ENCODE peak calls at places on chromosomes 13 and 19, in eight cellular contexts. L is fibroblast of pulmonary artery; P is AG09319; R is PC-3; H is cardiac muscle cell; A is nephron progenitor cell; C is CD4-positive, alpha-beta T cell; S is lower lobe of right lung. Y is an unnamed sample.

GRCh38 chr13:58343081-58343480 is 711.5 kb downstream of the PCDH17 start:
- DNase-seq in P (no peak), A (no peak), R (no peak), H (no peak), S (no peak), C (no peak), L (peak; percentile 14), Y (no peak)

GRCh38 chr13:32746474-32746873 is 160.2 kb downstream of the PDS5B start:
- DNase-seq in C (no peak), R (no peak), A (no peak), H (no peak), P (no peak), L (no peak), S (no peak), Y (no peak)

GRCh38 chr19:19094513-19094912 is 30.7 kb downstream of the SLC25A42 start:
- DNase-seq in C (no peak), L (no peak), S (no peak), H (no peak), P (no peak), A (no peak), R (no peak), Y (no peak)

GRCh38 chr13:100694722-100695644 is 20.4 kb upstream of the TMTC4 start:
- DNase-seq in C (no peak), P (no peak), S (no peak), A (peak; percentile 48), L (peak; percentile 93), R (peak; percentile 58), H (peak; percentile 97), Y (no peak)

GRCh38 chr13:94033830-94034642 is 445.4 kb downstream of the DCT start:
- DNase-seq in H (no peak), C (no peak), L (no peak), S (no peak), P (no peak), A (no peak), R (peak; percentile 13), Y (no peak)

GRCh38 chr19:51704601-51705000 is 11.5 kb downstream of the SPACA6 start:
- DNase-seq in H (no peak), C (no peak), P (no peak), L (no peak), S (no peak), A (no peak), R (no peak), Y (no peak)

GRCh38 chr13:94548382-94549240 is 47.3 kb downstream of the TGDS start:
- DNase-seq in L (peak; percentile 39), R (peak; percentile 46), A (no peak), P (no peak), S (peak; percentile 71), H (peak; percentile 52), C (peak; percentile 35), Y (peak; percentile 19)

GRCh38 chr13:50646070-50646469 is 197.4 kb downstream of the DLEU7 start:
- DNase-seq in P (peak; percentile 12), L (no peak), H (no peak), A (no peak), C (no peak), R (no peak), S (no peak), Y (no peak)

GRCh38 chr13:45521292-45521691 is 56.6 kb downstream of the COG3 start:
- DNase-seq in H (peak; percentile 10), P (no peak), S (no peak), A (no peak), C (no peak), L (peak; percentile 35), R (peak; percentile 79), Y (no peak)

GRCh38 chr19:38781058-38781457 is 7.7 kb upstream of the LGALS7 start:
- DNase-seq in P (no peak), L (no peak), R (no peak), A (no peak), S (no peak), H (peak; percentile 12), C (no peak), Y (no peak)

GRCh38 chr13:26664942-26665341 is 95.6 kb downstream of the GPR12 start:
- DNase-seq in L (no peak), H (no peak), A (no peak), C (no peak), S (no peak), R (no peak), P (no peak), Y (no peak)

GRCh38 chr13:59384154-59384553 is 779.6 kb downstream of the DIAPH3 start:
- DNase-seq in A (no peak), S (no peak), P (no peak), L (no peak), C (no peak), R (no peak), H (no peak), Y (no peak)

GRCh38 chr13:67977081-67977480 is 746.9 kb upstream of the PCDH9 start:
- DNase-seq in H (no peak), L (no peak), R (no peak), C (no peak), S (no peak), P (no peak), A (no peak), Y (no peak)

GRCh38 chr13:110897521-110897920 is 17.3 kb downstream of the ANKRD10 start:
- DNase-seq in L (no peak), H (no peak), A (no peak), C (no peak), P (no peak), S (no peak), R (no peak), Y (no peak)

DNA sequence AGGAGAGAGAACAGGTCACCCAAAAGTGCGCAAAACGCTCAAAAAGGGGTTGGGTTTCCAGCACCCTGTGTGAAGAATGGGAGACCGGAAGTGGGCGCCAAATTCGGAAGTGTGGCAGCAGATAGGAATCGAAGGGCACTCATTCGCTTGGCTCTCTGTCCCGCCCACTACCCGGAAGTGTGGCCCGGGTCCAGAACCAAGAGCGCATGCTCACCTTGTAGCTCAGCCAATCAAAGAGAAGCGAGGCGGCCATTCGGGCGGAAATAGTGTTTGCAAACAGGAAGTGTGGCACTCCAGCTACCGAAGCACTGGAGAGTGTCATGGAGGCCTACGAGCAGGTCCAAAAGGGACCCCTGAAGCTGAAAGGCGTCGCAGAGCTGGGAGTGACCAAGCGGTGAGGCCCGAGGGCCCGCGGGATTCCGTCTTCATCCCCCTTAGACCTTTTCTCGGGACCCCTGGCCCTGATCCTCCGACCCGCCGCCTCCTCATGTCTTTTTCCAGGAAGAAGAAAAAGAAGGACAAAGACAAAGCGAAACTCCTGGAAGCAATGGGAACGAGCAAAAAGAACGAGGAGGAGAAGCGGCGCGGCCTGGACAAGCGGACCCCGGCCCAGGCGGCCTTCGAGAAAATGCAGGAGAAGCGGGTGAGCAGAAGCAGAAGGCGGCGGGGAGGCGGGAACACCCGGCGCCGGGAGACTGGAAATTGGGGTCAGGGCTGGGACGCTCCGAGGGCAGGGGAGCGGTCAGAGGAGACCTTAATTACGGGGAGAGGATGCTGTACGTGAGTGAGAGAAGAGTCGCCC is at the start of gene FAM32A:
- DNase-seq in C (peak; percentile 99), H (peak; percentile 99), L (peak; percentile 99), S (peak; percentile 98), P (peak; percentile 98), A (peak; percentile 95), R (peak; percentile 99), Y (peak; percentile 98)
- TF ChIP-seq CTCF in C (no peak), H (no peak), L (no peak), S (peak; percentile 36), P (peak; percentile 10), A (peak; percentile 47), R (no peak), Y (no peak)

GRCh38 chr19:4831351-4832340 is at the start of gene TICAM1:
- DNase-seq in L (peak; percentile 64), R (peak; percentile 63), C (peak; percentile 68), H (peak; percentile 70), A (peak; percentile 40), S (peak; percentile 87), P (no peak), Y (peak; percentile 85)
- TF ChIP-seq CTCF in L (no peak), R (no peak), C (no peak), H (no peak), A (no peak), S (peak; percentile 8), P (no peak), Y (no peak)

GRCh38 chr19:49663224-49663623 is 2.4 kb downstream of the IRF3 start:
- DNase-seq in P (no peak), R (no peak), S (no peak), L (no peak), A (no peak), H (no peak), C (no peak), Y (no peak)

GRCh38 chr19:49665301-49666119 is at the start of the genes BCL2L12 and IRF3:
- DNase-seq in A (peak; percentile 99), L (peak; percentile 97), H (peak; percentile 97), R (peak; percentile 100), C (peak; percentile 99), S (peak; percentile 98), P (peak; percentile 89), Y (peak; percentile 99)

GRCh38 chr19:49667473-49667872 is 1.7 kb downstream of the BCL2L12 start:
- DNase-seq in P (no peak), H (no peak), S (no peak), A (no peak), R (no peak), C (no peak), L (no peak), Y (no peak)

GRCh38 chr19:49664171-49665070 is 1.2 kb downstream of the IRF3 start:
- DNase-seq in P (no peak), L (peak; percentile 78), R (peak; percentile 97), S (peak; percentile 93), H (peak; percentile 80), A (peak; percentile 97), C (peak; percentile 90), Y (peak; percentile 91)

DNA sequence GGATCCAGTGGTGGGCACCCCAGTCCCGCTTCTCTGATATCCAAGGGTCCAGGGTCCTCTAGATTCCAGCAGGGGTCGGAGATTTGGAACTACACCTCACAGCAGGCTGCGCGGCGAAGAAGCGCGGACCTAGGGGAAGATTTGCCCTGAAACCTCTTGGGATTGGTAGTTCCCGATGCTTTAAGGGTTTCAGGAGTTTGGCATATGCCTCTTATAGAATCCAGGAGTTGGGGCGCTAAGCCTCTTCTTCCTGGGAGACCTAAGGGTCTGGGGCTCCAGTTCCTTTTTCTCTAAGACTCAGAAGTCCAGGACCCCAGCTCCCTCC is 349 bp downstream of the BCL2L12 start:
- DNase-seq in L (no peak), A (no peak), P (no peak), C (no peak), H (no peak), R (no peak), S (no peak), Y (no peak)
- TF ChIP-seq CTCF in L (no peak), A (no peak), P (no peak), C (no peak), H (no peak), R (no peak), S (no peak), Y (no peak)

DNA sequence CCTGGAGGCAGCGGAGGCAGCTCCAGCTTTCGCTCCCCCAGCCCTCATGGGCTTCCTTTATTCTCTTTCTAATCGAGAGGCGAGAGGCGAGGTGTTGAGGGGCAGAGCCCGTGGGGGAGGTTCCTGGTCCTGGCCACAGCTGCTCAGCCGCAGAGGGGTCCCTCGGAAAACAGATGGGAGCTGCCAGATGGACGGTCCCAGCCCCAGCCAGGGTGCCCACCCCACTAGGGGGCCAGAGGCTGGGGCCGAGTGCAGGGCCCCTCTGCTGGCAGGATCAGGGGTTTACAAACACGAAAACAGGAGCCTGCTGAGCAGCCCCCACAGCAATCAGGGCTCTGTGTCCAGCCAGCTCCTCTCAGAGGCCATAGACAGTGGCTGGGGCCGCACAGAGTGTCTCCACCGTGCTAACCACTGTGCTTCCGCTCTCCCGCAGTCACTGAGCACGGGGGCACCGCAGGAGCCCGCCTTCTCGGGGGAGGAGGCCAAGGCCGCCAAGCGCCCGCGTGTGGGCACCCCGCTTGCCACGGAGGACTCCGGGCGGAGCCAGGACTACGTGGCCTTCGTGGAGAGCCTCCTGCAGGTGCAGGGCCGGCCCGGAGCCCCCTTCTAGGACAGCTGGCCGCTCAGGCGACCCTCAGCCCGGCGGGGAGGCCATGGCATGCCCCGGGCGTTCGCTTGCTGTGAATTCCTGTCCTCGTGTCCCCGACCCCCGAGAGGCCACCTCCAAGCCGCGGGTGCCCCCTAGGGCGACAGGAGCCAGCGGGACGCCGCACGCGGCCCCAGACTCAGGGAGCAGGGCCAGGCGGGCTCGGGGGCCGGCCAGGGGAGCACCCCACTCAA is 182.2 kb downstream of the KDM4B start:
- DNase-seq in S (peak; percentile 41), L (no peak), R (no peak), H (no peak), P (no peak), A (no peak), C (no peak), Y (no peak)
- TF ChIP-seq CTCF in S (no peak), L (no peak), R (no peak), H (no peak), P (no peak), A (peak; percentile 8), C (no peak), Y (no peak)